ENCODE peak calls at places on chromosomes 2 and 18, in four cellular contexts. One of them, this sample, is unnamed.
A peak's percentile ranks its signal among the peaks of the same experiment; 100 is the strongest.

GRCh38 chr2:70472256-70472905 is 81.2 kb downstream of the TGFA start:
- DNase-seq in WTC11: no peak
- DNase-seq in K562: no peak
- DNase-seq in HepG2: no peak
- DNase-seq in this sample: no peak

GRCh38 chr2:176414641-176415040 is 145.4 kb downstream of the MTX2 start:
- DNase-seq in WTC11: no peak
- DNase-seq in K562: no peak
- DNase-seq in HepG2: no peak
- DNase-seq in this sample: no peak

GRCh38 chr18:63105636-63106316 is 213.8 kb downstream of the BCL2 start:
- DNase-seq in WTC11: no peak
- DNase-seq in K562: no peak
- DNase-seq in HepG2: no peak
- DNase-seq in this sample: no peak

GRCh38 chr2:10889741-10890215 is 22.0 kb upstream of the KCNF1 start:
- DNase-seq in WTC11: no peak
- DNase-seq in K562: no peak
- DNase-seq in HepG2: no peak
- DNase-seq in this sample: no peak

GRCh38 chr2:1605659-1606400 is 138.5 kb downstream of the PXDN start:
- DNase-seq in WTC11: peak; percentile 68
- DNase-seq in K562: no peak
- DNase-seq in HepG2: no peak
- DNase-seq in this sample: no peak

GRCh38 chr2:8154270-8154669 is 527.6 kb upstream of the ID2 start:
- DNase-seq in WTC11: no peak
- DNase-seq in K562: no peak
- DNase-seq in HepG2: no peak
- DNase-seq in this sample: no peak

GRCh38 chr18:58978916-58979315 is 114.2 kb downstream of the ZNF532 start:
- DNase-seq in WTC11: no peak
- DNase-seq in K562: no peak
- DNase-seq in HepG2: no peak
- DNase-seq in this sample: no peak

GRCh38 chr2:118169359-118170005 is 81.2 kb downstream of the INSIG2 start:
- DNase-seq in WTC11: no peak
- DNase-seq in K562: no peak
- DNase-seq in HepG2: no peak
- DNase-seq in this sample: no peak

GRCh38 chr2:157839822-157840221 is 36.3 kb downstream of the ACVR1 start:
- DNase-seq in WTC11: no peak
- DNase-seq in K562: no peak
- DNase-seq in HepG2: no peak
- DNase-seq in this sample: no peak

GRCh38 chr2:182971820-182972547 is 66.3 kb downstream of the NCKAP1 start:
- DNase-seq in WTC11: no peak
- DNase-seq in K562: no peak
- DNase-seq in HepG2: no peak
- DNase-seq in this sample: no peak

GRCh38 chr2:46277470-46278190 is 19.6 kb upstream of the EPAS1 start:
- DNase-seq in WTC11: no peak
- DNase-seq in K562: no peak
- DNase-seq in HepG2: peak; percentile 35
- DNase-seq in this sample: no peak

GRCh38 chr2:69298862-69299261 is 88.2 kb downstream of the GFPT1 start:
- DNase-seq in WTC11: no peak
- DNase-seq in K562: no peak
- DNase-seq in HepG2: no peak
- DNase-seq in this sample: no peak

GRCh38 chr2:97966545-97967215 is 29.1 kb downstream of the TMEM131 start:
- DNase-seq in WTC11: no peak
- DNase-seq in K562: no peak
- DNase-seq in HepG2: peak; percentile 25
- DNase-seq in this sample: no peak
- TF ChIP-seq ESRRA in WTC11: no peak
- TF ChIP-seq ESRRA in K562: no peak
- TF ChIP-seq ESRRA in HepG2: no peak
- TF ChIP-seq ESRRA in this sample: no peak

GRCh38 chr2:208204166-208204565 is 14.3 kb upstream of the C2orf80 start:
- DNase-seq in WTC11: no peak
- DNase-seq in K562: no peak
- DNase-seq in HepG2: no peak
- DNase-seq in this sample: no peak

GRCh38 chr2:208213508-208214120 is 23.8 kb upstream of the C2orf80 start:
- DNase-seq in WTC11: no peak
- DNase-seq in K562: no peak
- DNase-seq in HepG2: no peak
- DNase-seq in this sample: no peak

GRCh38 chr2:208207769-208208168 is 17.9 kb upstream of the C2orf80 start:
- DNase-seq in WTC11: no peak
- DNase-seq in K562: no peak
- DNase-seq in HepG2: no peak
- DNase-seq in this sample: no peak

GRCh38 chr2:208210688-208211451 is 21.0 kb upstream of the C2orf80 start:
- DNase-seq in WTC11: no peak
- DNase-seq in K562: no peak
- DNase-seq in HepG2: no peak
- DNase-seq in this sample: no peak

DNA sequence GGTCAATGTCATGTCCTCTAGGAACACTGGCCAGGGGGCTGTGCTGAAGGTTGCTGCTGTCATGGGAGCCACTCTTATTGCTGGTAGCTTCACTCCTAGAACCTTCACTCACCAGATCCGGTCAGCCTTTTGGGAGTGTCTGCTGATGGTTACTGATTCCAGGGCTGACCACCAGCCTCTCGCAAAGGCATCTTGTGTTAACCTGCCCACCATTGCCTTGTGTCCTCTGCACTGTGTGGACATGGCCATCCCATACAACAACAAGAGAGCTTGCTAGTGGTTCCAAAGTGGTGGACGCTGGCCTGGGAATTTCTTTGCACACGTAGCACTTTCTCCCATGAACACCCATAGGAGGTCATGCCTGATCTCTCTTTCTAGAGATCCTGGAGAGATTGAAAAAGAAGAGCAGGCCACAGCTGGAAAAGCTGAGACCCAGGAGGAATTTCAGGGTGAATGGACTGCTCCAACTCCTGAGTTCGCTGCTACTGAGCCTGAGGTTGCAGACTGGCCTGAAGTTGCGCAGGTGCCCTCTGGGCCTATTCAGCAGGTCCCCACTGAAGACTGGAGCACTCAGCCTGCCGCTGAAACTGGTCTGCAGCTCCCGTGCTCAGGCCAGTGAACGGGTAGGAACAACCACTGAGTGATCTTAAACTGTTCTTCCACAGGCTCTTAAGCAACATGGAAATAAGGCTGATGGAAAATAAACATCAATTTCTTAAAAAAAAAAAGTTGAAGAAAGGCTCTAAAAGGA is 18.7 kb upstream of the C2orf80 start:
- DNase-seq in WTC11: no peak
- DNase-seq in K562: no peak
- DNase-seq in HepG2: no peak
- DNase-seq in this sample: no peak
- TF ChIP-seq ESRRA in WTC11: no peak
- TF ChIP-seq ESRRA in K562: no peak
- TF ChIP-seq ESRRA in HepG2: no peak
- TF ChIP-seq ESRRA in this sample: no peak

GRCh38 chr2:121890041-121890440 is 134.6 kb downstream of the TSN start:
- DNase-seq in WTC11: no peak
- DNase-seq in K562: no peak
- DNase-seq in HepG2: no peak
- DNase-seq in this sample: no peak

GRCh38 chr2:121886059-121886458 is 130.6 kb downstream of the TSN start:
- DNase-seq in WTC11: no peak
- DNase-seq in K562: no peak
- DNase-seq in HepG2: no peak
- DNase-seq in this sample: no peak

GRCh38 chr2:121887513-121888188 is 132.2 kb downstream of the TSN start:
- DNase-seq in WTC11: no peak
- DNase-seq in K562: no peak
- DNase-seq in HepG2: no peak
- DNase-seq in this sample: no peak

GRCh38 chr2:121884515-121884915 is 129.1 kb downstream of the TSN start:
- DNase-seq in WTC11: no peak
- DNase-seq in K562: no peak
- DNase-seq in HepG2: no peak
- DNase-seq in this sample: no peak

DNA sequence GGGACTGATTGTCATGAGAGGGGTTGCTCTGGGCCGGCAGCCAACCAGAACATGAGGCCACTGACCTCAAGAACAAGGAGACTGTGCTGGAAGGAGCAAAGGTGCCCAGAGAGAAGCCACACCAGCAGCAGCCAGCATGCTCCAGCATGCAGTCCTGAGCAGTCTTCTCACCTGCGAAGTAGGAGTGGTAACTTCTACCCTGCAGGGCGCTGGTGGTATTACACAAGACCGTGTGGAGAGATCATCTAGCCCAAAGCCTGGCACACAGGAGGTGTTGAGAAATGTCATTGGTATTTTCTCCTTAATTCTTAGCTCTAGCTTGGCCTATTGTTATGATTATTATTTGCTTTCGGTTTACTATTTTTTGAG is 132.7 kb downstream of the TSN start:
- DNase-seq in WTC11: peak; percentile 78
- DNase-seq in K562: peak; percentile 58
- DNase-seq in HepG2: peak; percentile 35
- DNase-seq in this sample: peak; percentile 14
- TF ChIP-seq ESRRA in WTC11: no peak
- TF ChIP-seq ESRRA in K562: no peak
- TF ChIP-seq ESRRA in HepG2: no peak
- TF ChIP-seq ESRRA in this sample: no peak

DNA sequence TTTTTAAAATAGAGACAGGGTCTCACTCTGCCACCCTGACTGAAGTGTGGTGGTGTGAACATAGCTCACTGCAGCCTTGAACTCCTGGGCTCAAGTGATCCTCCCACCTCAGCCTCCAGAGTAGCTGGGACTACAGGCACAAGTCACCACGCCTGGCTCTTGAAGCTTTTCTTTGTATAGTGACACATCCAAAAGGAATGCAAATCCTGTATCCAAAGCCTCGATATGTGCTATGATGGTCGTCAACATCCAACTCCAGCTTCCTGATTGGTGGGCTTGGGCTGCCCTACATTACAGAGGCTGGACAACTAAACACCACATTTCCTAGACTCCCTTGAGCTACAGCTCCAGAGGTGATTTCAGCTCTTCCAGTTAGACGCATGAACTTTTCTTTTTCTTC is 101.7 kb upstream of the PGAP1 start:
- DNase-seq in WTC11: no peak
- DNase-seq in K562: no peak
- DNase-seq in HepG2: peak; percentile 72
- DNase-seq in this sample: peak; percentile 10
- TF ChIP-seq ESRRA in WTC11: no peak
- TF ChIP-seq ESRRA in K562: no peak
- TF ChIP-seq ESRRA in HepG2: no peak
- TF ChIP-seq ESRRA in this sample: no peak

DNA sequence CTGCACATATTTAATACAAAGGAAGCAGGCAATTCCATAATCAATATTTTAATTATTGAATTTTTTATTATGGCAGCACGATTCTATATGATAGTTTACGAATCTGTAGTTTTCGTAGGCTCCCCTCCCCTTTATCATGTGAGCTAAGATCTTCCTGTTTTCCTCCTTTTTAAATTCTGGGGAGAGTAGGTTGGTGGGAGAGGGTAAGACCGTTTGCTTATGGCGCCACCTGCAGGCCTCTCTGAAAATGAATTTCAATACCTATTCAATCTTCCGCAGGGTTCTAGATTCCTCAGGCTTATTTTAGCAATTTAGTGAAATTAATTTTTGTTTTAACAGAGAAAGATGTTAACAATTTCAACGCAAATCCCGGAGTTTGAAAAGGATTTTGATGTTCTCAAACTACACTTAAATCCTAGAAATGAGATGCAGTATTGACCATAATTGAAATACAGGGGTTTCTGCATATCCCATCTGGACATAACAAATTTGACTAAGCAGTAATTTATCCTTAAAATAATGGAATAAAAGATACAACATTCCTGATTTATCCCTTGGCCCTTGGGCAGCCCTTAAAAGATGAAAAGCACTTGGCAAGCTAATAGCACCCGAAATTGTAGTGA is 12.8 kb upstream of the GBX2 start:
- DNase-seq in WTC11: peak; percentile 78
- DNase-seq in K562: peak; percentile 76
- DNase-seq in HepG2: peak; percentile 60
- DNase-seq in this sample: peak; percentile 80
- TF ChIP-seq ESRRA in WTC11: no peak
- TF ChIP-seq ESRRA in K562: no peak
- TF ChIP-seq ESRRA in HepG2: no peak
- TF ChIP-seq ESRRA in this sample: no peak

GRCh38 chr2:173087214-173087581 is 11.6 kb downstream of the MAP3K20 start:
- DNase-seq in WTC11: no peak
- DNase-seq in K562: no peak
- DNase-seq in HepG2: no peak
- DNase-seq in this sample: no peak

GRCh38 chr2:173090973-173091660 is 15.5 kb downstream of the MAP3K20 start:
- DNase-seq in WTC11: no peak
- DNase-seq in K562: peak; percentile 45
- DNase-seq in HepG2: no peak
- DNase-seq in this sample: no peak

GRCh38 chr2:173092844-173093402 is 17.3 kb downstream of the MAP3K20 start:
- DNase-seq in WTC11: no peak
- DNase-seq in K562: no peak
- DNase-seq in HepG2: no peak
- DNase-seq in this sample: no peak

GRCh38 chr2:173087793-173088493 is 12.3 kb downstream of the MAP3K20 start:
- DNase-seq in WTC11: no peak
- DNase-seq in K562: no peak
- DNase-seq in HepG2: peak; percentile 60
- DNase-seq in this sample: no peak

GRCh38 chr2:173090291-173090877 is 14.7 kb downstream of the MAP3K20 start:
- DNase-seq in WTC11: no peak
- DNase-seq in K562: no peak
- DNase-seq in HepG2: no peak
- DNase-seq in this sample: peak; percentile 52
- TF ChIP-seq ESRRA in WTC11: no peak
- TF ChIP-seq ESRRA in K562: no peak
- TF ChIP-seq ESRRA in HepG2: no peak
- TF ChIP-seq ESRRA in this sample: no peak

This sample was measured in A549.